ENCODE peak calls at places on chromosomes 2 and 18, in four cellular contexts. X is adrenal gland, W is OCI-LY7, R is uterus. F is an unnamed sample.
A peak's percentile ranks its signal among the peaks of the same experiment; 100 is the strongest.

GRCh38 chr2:242029422-242030225 is 160.1 kb downstream of the RTP5 start:
- DNase-seq in W (peak; percentile 13), X (no peak), R (no peak), F (no peak)

GRCh38 chr2:10721344-10722251 is at the start of gene ATP6V1C2:
- DNase-seq in X (peak; percentile 29), R (no peak), W (peak; percentile 52), F (peak; percentile 76)

GRCh38 chr2:36438454-36438977 is 82.9 kb downstream of the CRIM1 start:
- DNase-seq in X (no peak), R (no peak), W (no peak), F (no peak)

GRCh38 chr2:145649061-145649460 is 1129.1 kb upstream of the ZEB2 start:
- DNase-seq in X (no peak), R (no peak), W (no peak), F (no peak)

GRCh38 chr18:79587298-79588125 is 92.1 kb upstream of the CTDP1 start:
- DNase-seq in W (no peak), R (peak; percentile 15), X (no peak), F (peak; percentile 39)

GRCh38 chr18:43886341-43886740 is 609.1 kb upstream of the SYT4 start:
- DNase-seq in X (no peak), R (no peak), W (no peak), F (no peak)

GRCh38 chr2:120886967-120887672 is 151.5 kb downstream of the GLI2 start:
- DNase-seq in R (no peak), X (no peak), W (no peak), F (no peak)

GRCh38 chr2:188042412-188042811 is 249.3 kb upstream of the GULP1 start:
- DNase-seq in R (no peak), X (no peak), W (no peak), F (no peak)

GRCh38 chr2:171550613-171551012 is 28.3 kb downstream of the CYBRD1 start:
- DNase-seq in R (no peak), X (no peak), W (no peak), F (no peak)

GRCh38 chr2:68280316-68280715 is 28.0 kb upstream of the PPP3R1 start:
- DNase-seq in X (no peak), R (no peak), W (no peak), F (no peak)

GRCh38 chr2:219142329-219142728 is 18.3 kb downstream of the NHEJ1 start:
- DNase-seq in R (no peak), X (peak; percentile 95), W (no peak), F (no peak)

GRCh38 chr2:43224131-43224570 is 2.3 kb downstream of the ZFP36L2 start:
- DNase-seq in R (peak; percentile 74), W (peak; percentile 88), X (peak; percentile 78), F (peak; percentile 90)

GRCh38 chr2:98832172-98832571 is 101.2 kb upstream of the MGAT4A start:
- DNase-seq in R (no peak), W (no peak), X (no peak), F (no peak)
- TF ChIP-seq CTCF in R (no peak), W (no peak), X (no peak), F (no peak)

DNA sequence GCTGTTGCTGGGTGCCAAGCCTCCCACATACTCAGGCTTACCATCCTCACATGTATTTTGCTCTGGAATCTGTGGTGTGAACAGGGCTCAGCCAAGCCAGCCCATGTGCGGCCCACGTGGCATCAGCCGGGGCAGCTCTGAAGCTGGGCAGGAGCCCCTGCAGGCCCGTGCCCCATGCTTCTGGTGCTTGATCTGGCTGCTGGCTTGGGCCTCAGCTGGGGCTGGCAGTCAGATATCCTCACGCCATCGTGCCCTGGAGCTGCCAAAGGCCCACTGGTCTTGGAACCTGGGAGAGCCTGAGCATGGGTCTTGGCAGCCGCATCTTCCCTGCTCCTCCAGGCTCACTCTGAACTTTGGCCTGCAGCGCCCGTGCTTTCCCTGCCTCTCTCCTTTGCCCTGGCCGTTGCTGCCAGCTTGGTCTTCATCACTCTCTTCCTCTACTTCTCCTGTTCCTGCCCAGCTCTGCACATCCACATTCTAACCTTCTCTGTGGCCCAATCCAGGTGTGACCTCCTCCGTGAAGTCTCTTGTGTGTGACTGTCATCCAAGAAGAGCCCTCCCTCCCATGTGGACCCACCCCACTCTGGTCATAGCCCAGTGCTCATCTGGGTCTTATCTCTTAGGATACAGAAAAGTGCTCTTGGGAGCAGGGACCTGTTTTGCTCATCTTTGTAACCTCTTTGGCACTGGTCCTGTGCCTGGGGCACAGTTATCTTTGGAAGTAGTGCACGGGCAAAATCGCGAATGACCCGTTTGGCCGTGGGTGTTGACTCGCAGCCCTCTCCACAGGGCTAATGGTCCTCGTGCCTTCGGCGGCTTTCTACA is 116.1 kb downstream of the RNF144A start:
- DNase-seq in W (no peak), R (no peak), X (no peak), F (peak; percentile 61)
- H3K9me3 ChIP-seq in W (no peaks in the 10 kb centered on the region), R (no peaks in the 10 kb centered on the region), X (no peaks in the 10 kb centered on the region), F (no peaks in the 10 kb centered on the region)

DNA sequence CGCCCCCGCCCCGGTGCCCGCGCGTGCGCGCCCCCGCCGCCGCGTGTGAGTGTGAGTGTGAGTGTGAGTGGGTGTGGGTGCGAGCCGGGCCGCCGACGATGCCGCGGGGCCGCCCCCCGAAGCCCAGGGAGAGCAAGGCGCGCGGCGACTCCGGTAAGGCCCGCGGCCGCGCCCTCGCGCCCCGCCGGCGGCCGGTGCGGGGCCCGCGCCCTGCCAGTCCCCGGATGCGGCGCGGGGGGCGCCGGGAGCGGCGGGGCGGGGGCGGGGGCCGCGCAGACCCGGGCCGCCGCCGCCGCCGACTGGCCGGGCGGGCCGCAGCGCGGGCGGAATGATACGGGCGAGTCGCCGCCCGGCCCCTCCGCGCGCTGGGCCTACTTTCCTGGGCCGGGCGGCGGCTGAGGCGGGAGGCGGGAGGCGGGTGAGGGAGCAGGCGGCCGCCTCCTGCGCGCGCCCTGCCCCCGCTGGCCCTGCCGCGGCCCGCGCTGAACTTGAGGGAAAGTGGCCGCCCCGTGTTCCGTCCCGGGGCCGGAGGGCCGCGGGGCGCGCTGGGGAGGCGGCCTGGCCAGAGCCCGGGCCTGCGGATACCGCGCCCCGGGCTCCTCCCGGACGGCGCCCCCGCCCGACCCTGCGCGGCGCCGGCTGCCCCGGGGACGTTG is at the start of gene ZNF236:
- DNase-seq in R (peak; percentile 75), W (peak; percentile 74), X (peak; percentile 76), F (peak; percentile 83)
- H3K4me1 ChIP-seq in R (no peaks in the 10 kb centered on the region), W (peaks cover 41% of the 10 kb centered on the region), X (peaks cover 22% of the 10 kb centered on the region), F (no peaks in the 10 kb centered on the region)

GRCh38 chr2:226023383-226023782 is 623.9 kb downstream of the NYAP2 start:
- DNase-seq in X (no peak), W (peak; percentile 3), R (no peak), F (no peak)
- TF ChIP-seq CTCF in X (no peak), W (no peak), R (no peak), F (no peak)

GRCh38 chr2:128208023-128208422 is 110.6 kb downstream of the HS6ST1 start:
- DNase-seq in W (no peak), R (no peak), X (no peak), F (no peak)
- H3K9me3 ChIP-seq in W (peaks cover 8% of the 10 kb centered on the region), R (no peaks in the 10 kb centered on the region), X (no peaks in the 10 kb centered on the region), F (no peaks in the 10 kb centered on the region)

GRCh38 chr18:57084331-57085298 is 62.3 kb upstream of the BOD1L2 start:
- DNase-seq in X (no peak), R (no peak), W (peak; percentile 58), F (no peak)
- H3K4me1 ChIP-seq in X (no peaks in the 10 kb centered on the region), R (no peaks in the 10 kb centered on the region), W (peaks cover 73% of the 10 kb centered on the region), F (no peaks in the 10 kb centered on the region)

GRCh38 chr2:26785431-26786206 is at the start of gene CENPA:
- DNase-seq in X (peak; percentile 98), W (peak; percentile 99), R (peak; percentile 97), F (peak; percentile 95)
- TF ChIP-seq CTCF in X (peak; percentile 36), W (no peak), R (peak; percentile 49), F (peak; percentile 52)

GRCh38 chr18:10228380-10228779 is 226.1 kb upstream of the APCDD1 start:
- DNase-seq in W (no peak), R (no peak), X (no peak), F (no peak)
- H3K9me3 ChIP-seq in W (no peaks in the 10 kb centered on the region), R (no peaks in the 10 kb centered on the region), X (peaks cover 3% of the 10 kb centered on the region), F (peaks cover 2% of the 10 kb centered on the region)

DNA sequence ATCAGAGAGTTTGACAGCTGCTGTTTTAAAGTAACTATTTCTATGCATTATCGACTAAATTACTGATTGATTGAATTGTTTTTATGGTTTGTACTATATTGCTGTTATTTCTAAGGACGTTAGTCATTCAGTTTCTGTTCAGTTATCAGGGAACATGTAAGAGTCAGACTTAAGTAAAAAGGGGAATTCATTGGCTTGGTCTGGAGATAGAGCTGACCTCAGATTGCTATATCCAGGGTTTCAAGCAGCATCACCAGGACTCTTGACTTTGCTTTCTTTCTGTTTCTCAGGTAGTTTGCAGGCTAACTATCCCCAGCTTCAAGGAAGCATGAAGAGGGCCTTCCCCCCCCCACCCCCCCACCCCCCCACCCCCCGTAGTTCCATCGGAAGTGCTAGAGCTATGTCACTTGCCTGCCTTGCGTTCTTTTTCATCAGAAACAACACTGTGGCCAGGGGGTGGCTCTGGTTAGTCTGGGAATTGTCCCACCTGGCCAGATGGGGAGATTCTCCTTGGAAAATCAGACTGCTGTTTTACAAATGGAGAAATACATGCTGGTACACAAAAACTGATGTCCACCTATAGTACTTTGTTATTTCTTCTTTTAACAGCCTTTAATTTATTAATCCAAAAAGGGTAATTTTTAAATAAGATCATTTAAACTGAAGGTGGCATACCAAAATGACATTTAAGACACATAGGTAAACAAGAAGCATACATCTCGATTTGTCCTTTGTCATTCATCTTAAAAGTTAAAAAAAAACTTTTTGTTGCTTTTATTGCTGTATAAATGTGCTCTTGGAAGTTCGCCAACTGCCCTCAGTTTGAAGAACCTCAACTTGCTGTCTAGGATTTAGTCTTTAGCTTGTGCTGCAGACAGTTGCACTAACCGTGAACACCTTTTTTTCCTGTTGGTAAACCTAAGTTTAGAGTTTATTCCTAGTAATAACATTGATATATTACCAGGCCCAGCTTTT is 9.4 kb downstream of the SMAD4 start:
- DNase-seq in W (no peak), R (no peak), X (no peak), F (no peak)
- H3K4me1 ChIP-seq in W (no peaks in the 10 kb centered on the region), R (peaks cover 16% of the 10 kb centered on the region), X (peaks cover 26% of the 10 kb centered on the region), F (peaks cover 3% of the 10 kb centered on the region)

GRCh38 chr2:173079141-173079540 is 3.5 kb downstream of the MAP3K20 start:
- DNase-seq in R (no peak), X (no peak), W (no peak), F (no peak)

GRCh38 chr2:173075056-173075780 is 428 bp upstream of the MAP3K20 start:
- DNase-seq in W (no peak), X (no peak), R (no peak), F (no peak)

GRCh38 chr2:173077506-173078177 is 2.0 kb downstream of the MAP3K20 start:
- DNase-seq in W (no peak), R (no peak), X (no peak), F (no peak)

GRCh38 chr2:173076557-173077345 is 1.1 kb downstream of the MAP3K20 start:
- DNase-seq in W (peak; percentile 41), R (peak; percentile 56), X (peak; percentile 45), F (peak; percentile 21)

DNA sequence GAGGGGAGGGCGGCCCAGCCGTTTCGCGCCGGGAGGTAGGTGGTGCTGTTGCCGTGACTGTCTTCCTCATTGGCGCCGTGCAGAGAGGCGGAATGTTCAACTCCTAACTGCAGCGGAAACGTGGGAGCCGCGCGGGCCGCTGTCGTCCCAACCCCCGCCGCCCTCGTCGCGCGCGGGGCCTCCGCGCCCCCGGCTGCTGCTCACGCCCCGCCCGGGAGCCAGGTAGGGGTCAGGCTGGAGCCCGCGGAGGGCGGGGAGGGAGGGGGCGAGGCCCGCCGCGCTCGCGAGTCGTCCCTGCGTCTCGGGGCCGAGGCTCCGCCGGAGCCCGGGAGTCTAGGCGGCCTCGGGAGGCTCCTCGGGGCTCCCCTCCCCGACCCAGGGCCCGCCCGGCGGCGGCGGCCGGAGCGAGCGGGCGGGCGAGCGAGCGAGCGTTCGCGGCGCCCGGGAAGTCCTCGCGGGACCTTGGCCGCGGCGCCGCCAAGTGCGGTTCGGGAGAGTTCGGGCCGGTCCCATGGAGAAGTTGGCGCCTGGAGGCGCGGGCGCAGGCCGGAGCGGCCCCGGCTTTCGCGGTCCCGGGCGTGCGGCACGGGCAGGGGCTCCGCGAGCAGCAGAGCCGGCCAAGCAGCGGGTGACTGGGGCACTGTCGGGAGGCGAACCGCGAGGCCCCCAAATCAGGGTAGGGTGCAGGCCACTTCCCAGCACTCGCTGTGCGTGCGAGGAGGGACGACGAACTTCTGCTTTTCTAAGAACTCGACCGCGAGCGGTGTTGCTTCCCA is at the start of gene MAP3K20:
- DNase-seq in X (peak; percentile 80), W (peak; percentile 78), R (peak; percentile 83), F (peak; percentile 83)
- TF ChIP-seq CTCF in X (no peak), W (peak; percentile 61), R (peak; percentile 78), F (peak; percentile 40)